ENCODE peak calls at places on chromosomes 13 and 19, in five cellular contexts. A, H, L, P and U are unnamed samples.

GRCh38 chr19:2782357-2782935 is 627 bp downstream of the SGTA start:
- DNase-seq in L (no peak), A (no peak), H (no peak), P (no peak), U (no peak)

GRCh38 chr13:106284358-106284757 is 251.1 kb downstream of the EFNB2 start:
- DNase-seq in L (no peak), A (no peak), H (no peak), P (no peak), U (no peak)

GRCh38 chr19:7916137-7916907 is 1.7 kb downstream of the TGFBR3L start:
- DNase-seq in L (peak), A (no peak), H (no peak), P (no peak), U (no peak)

GRCh38 chr19:48509467-48510194 is 2.0 kb downstream of the LMTK3 start:
- DNase-seq in A (no peak), H (peak), L (no peak), P (no peak), U (no peak)

GRCh38 chr13:108700421-108701170 is 71.2 kb downstream of the MYO16 start:
- DNase-seq in P (no peak), L (no peak), A (no peak), H (peak), U (no peak)

GRCh38 chr19:11125994-11126685 is 29.4 kb downstream of the SPC24 start:
- DNase-seq in L (peak), A (peak), H (peak), P (peak), U (peak)

GRCh38 chr13:38636106-38636505 is 50.8 kb upstream of the FREM2 start:
- DNase-seq in A (no peak), L (no peak), H (no peak), P (no peak), U (no peak)

GRCh38 chr13:78586706-78587105 is 16.6 kb downstream of the POU4F1 start:
- DNase-seq in A (no peak), P (no peak), H (no peak), L (no peak), U (no peak)

GRCh38 chr13:43293008-43293407 is 269.6 kb downstream of the DNAJC15 start:
- DNase-seq in L (no peak), H (no peak), P (no peak), A (no peak), U (no peak)

GRCh38 chr13:39815345-39816111 is 160.1 kb downstream of the COG6 start:
- DNase-seq in A (no peak), H (no peak), P (no peak), L (no peak), U (no peak)

GRCh38 chr13:39809466-39809865 is 154.0 kb downstream of the COG6 start:
- DNase-seq in A (no peak), P (no peak), H (no peak), L (no peak), U (no peak)

GRCh38 chr13:39811051-39811450 is 155.6 kb downstream of the COG6 start:
- DNase-seq in A (no peak), P (no peak), H (no peak), L (no peak), U (no peak)

GRCh38 chr13:39811696-39812095 is 156.2 kb downstream of the COG6 start:
- DNase-seq in L (no peak), H (no peak), P (no peak), A (no peak), U (no peak)

GRCh38 chr13:39810091-39810877 is 154.8 kb downstream of the COG6 start:
- DNase-seq in A (no peak), H (no peak), P (no peak), L (no peak), U (no peak)
- TF ChIP-seq CTCF in A (no peak), H (no peak), P (no peak), L (no peak), U (no peak)

DNA sequence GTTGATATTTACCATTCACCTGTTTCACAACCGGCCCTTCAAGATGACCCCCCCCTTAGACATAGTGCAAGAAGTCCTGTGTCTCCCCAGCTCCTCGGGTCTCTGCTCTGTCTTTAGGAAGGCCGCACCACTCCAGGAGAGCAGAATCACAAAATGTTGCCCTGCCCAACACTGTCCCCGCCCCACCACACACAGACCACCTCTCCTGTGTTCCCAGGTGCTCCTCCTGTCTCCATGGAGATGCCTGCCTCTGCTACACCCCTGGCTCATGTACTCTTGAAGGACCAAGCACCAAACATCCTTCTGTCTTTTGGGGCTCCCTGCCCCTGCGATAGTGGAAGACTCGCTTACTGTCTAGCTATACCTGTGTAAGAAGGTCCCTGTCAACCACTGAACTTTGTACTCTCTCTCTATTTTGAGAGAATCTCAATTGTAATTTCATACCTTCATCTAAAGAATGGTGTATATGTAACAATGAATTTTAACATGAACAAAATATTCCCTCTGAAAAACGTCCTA is 9.6 kb upstream of the TNFRSF19 start:
- DNase-seq in H (no peak), L (no peak), P (no peak), A (no peak), U (no peak)
- TF ChIP-seq POLR2A in H (no peak), L (no peak), P (no peak), A (no peak), U (no peak)

DNA sequence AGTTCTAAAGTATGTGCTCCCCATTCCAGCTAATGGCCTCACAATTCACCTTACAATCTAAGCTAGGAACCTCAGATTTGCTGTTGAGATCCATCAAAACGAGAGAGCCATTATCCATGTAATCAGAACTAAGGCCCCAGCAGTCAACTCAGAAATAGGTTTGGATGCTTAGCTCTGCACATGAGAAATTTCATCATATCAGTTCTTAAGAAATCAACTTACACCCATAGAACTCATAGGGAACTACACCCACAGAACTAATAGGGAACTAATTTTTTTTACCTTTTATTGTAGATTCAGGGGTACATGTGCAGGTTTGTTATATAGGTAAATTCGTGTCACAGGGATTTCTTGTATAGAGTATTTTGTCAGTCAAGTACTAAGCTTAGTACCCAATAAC is 28.7 kb downstream of the CYSLTR2 start:
- DNase-seq in H (no peak), L (no peak), P (no peak), A (no peak), U (no peak)
- H3K4me3 ChIP-seq in H (no peak), L (no peak), P (no peak), A (no peak), U (no peak)

DNA sequence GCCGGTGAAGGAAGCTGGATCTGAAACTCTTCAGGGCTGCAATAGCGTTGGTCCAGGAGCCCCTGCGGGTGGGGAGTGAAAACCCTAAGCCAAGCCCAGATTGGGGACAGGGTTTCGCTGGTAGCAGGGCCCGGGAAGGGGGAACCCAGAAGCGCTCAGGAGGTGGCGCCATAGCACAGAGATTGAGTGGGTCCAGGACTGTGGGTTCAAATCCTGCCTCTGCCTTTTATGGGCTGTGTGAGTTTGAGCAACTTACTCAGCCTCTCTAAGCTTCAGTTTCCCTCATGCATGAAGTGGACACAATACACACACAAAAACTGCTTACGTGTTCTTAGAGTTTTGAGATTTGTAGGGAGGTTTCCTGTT is 8.3 kb upstream of the SYCN start:
- DNase-seq in L (peak), P (no peak), H (peak), A (no peak), U (no peak)
- TF ChIP-seq CTCF in L (no peak), P (no peak), H (peak), A (no peak), U (no peak)

GRCh38 chr13:102399791-102400618 is 1.8 kb downstream of the FGF14 start:
- DNase-seq in A (peak), H (no peak), L (peak), P (no peak), U (no peak)

GRCh38 chr13:102401755-102402154 is at the start of gene FGF14:
- DNase-seq in A (no peak), L (no peak), H (no peak), P (no peak), U (no peak)

GRCh38 chr13:102402292-102402691 is 444 bp upstream of the FGF14 start:
- DNase-seq in A (peak), L (peak), H (no peak), P (no peak), U (peak)

GRCh38 chr13:102400619-102401125 is 1.2 kb downstream of the FGF14 start:
- DNase-seq in P (no peak), H (no peak), L (peak), A (peak), U (no peak)

GRCh38 chr13:102401305-102401704 is 543 bp downstream of the FGF14 start:
- DNase-seq in H (no peak), P (no peak), A (no peak), L (no peak), U (no peak)
- TF ChIP-seq POLR2A in H (no peak), P (no peak), A (no peak), L (no peak), U (no peak)